ENCODE peak calls at places on chromosomes 5 and 9, in six cellular contexts. O is pulmonary artery endothelial cell, S is sigmoid colon, F is heart left ventricle, I is transverse colon, N is neural progenitor cell. A is an unnamed sample.

GRCh38 chr9:20557286-20557685 is 65.0 kb downstream of the MLLT3 start:
- DNase-seq in O (no peak), S (no peak), F (no peak), I (no peak), N (no peak), A (no peak)

GRCh38 chr5:169009171-169009570 is 291.8 kb downstream of the SLIT3 start:
- DNase-seq in O (no peak), S (no peak), F (no peak), I (no peak), N (no peak), A (no peak)

GRCh38 chr5:1523480-1523792 is 324 bp downstream of the LPCAT1 start:
- DNase-seq in O (no peak), S (no peak), F (no peak), I (peak), N (peak), A (no peak)

GRCh38 chr9:131420913-131421312 is 27.0 kb downstream of the PRRC2B start:
- DNase-seq in O (no peak), S (no peak), F (no peak), I (no peak), N (no peak), A (no peak)

GRCh38 chr5:57386958-57387357 is 95.7 kb downstream of the ACTBL2 start:
- DNase-seq in O (no peak), S (no peak), F (no peak), I (no peak), N (peak), A (no peak)

GRCh38 chr5:72458407-72458806 is 48.8 kb downstream of the ZNF366 start:
- DNase-seq in O (no peak), S (no peak), F (no peak), I (no peak), N (no peak), A (no peak)

GRCh38 chr5:142748568-142749249 is 21.5 kb upstream of the ARHGAP26 start:
- DNase-seq in O (no peak), S (no peak), F (no peak), I (peak), N (peak), A (no peak)

GRCh38 chr9:37423508-37423907 is 1.0 kb downstream of the GRHPR start:
- DNase-seq in O (no peak), S (no peak), F (no peak), I (no peak), N (no peak), A (no peak)

GRCh38 chr5:179331591-179331990 is 13.7 kb downstream of the ADAMTS2 start:
- DNase-seq in O (no peak), S (no peak), F (no peak), I (no peak), N (no peak), A (no peak)

GRCh38 chr5:143896981-143897380 is 85.0 kb downstream of the HMHB1 start:
- DNase-seq in O (no peak), S (no peak), F (no peak), I (no peak), N (no peak), A (no peak)

GRCh38 chr5:56415356-56415765 is 182.2 kb upstream of the ANKRD55 start:
- DNase-seq in O (no peak), S (peak), F (peak), I (peak), N (no peak), A (peak)

GRCh38 chr5:35138232-35138631 is 90.5 kb upstream of the AGXT2 start:
- DNase-seq in O (no peak), S (no peak), F (no peak), I (no peak), N (no peak), A (peak)

GRCh38 chr5:136717917-136718316 is 352.6 kb upstream of the TRPC7 start:
- DNase-seq in O (no peak), S (no peak), F (no peak), I (no peak), N (no peak), A (no peak)

GRCh38 chr5:141208478-141208877 is at the start of gene PCDHB12:
- DNase-seq in O (no peak), S (no peak), F (no peak), I (no peak), N (peak), A (no peak)

GRCh38 chr5:137370511-137371071 is 128.5 kb downstream of the SPOCK1 start:
- DNase-seq in O (no peak), S (no peak), F (no peak), I (no peak), N (no peak), A (peak)

GRCh38 chr9:38017149-38017884 is 51.7 kb downstream of the SHB start:
- DNase-seq in O (no peak), S (no peak), F (peak), I (no peak), N (peak), A (no peak)

GRCh38 chr5:93018461-93018860 is 562.6 kb downstream of the NR2F1-AS1 start:
- DNase-seq in O (no peak), S (no peak), F (no peak), I (no peak), N (no peak), A (no peak)

GRCh38 chr5:1318659-1319251 is 23.9 kb upstream of the TERT start:
- DNase-seq in O (no peak), S (peak), F (no peak), I (peak), N (no peak), A (no peak)

GRCh38 chr9:137970686-137971476 is 93.3 kb downstream of the CACNA1B start:
- DNase-seq in O (no peak), S (peak), F (no peak), I (no peak), N (no peak), A (no peak)

GRCh38 chr5:110736763-110737162 is 2.0 kb upstream of the SLC25A46 start:
- DNase-seq in O (no peak), S (no peak), F (no peak), I (peak), N (no peak), A (no peak)

GRCh38 chr5:170338933-170339779 is 41.6 kb upstream of the LCP2 start:
- DNase-seq in O (no peak), S (peak), F (no peak), I (peak), N (no peak), A (no peak)

GRCh38 chr5:6576861-6577501 is 55.9 kb downstream of the NSUN2 start:
- DNase-seq in O (peak), S (no peak), F (no peak), I (no peak), N (peak), A (peak)

GRCh38 chr5:65696892-65697291 is 25.0 kb downstream of the SGTB start:
- DNase-seq in O (no peak), S (no peak), F (no peak), I (no peak), N (no peak), A (no peak)

GRCh38 chr9:112351184-112351583 is 17.8 kb upstream of the PTBP3 start:
- DNase-seq in O (no peak), S (no peak), F (no peak), I (no peak), N (no peak), A (no peak)

GRCh38 chr9:109600142-109600541 is 102.0 kb upstream of the PTPN3 start:
- DNase-seq in O (no peak), S (no peak), F (peak), I (no peak), N (no peak), A (peak)